ENCODE peak calls at places on chromosomes 5 and 9, in five cellular contexts. Q is H9, L is Karpas-422, J is neuronal stem cell, P is neural progenitor cell. I is an unnamed sample.

GRCh38 chr5:130874861-130875419 is 290.1 kb downstream of the HINT1 start:
- DNase-seq in Q (no peak), L (no peak), J (no peak), P (no peak), I (no peak)

GRCh38 chr9:6634441-6634840 is 11.1 kb downstream of the GLDC start:
- DNase-seq in Q (no peak), L (no peak), J (no peak), P (no peak), I (no peak)

GRCh38 chr9:69132391-69132790 is 41.7 kb upstream of the TJP2 start:
- DNase-seq in Q (peak; percentile 4), L (no peak), J (no peak), P (no peak), I (no peak)

GRCh38 chr9:126893079-126893478 is 21.5 kb upstream of the RALGPS1 start:
- DNase-seq in Q (no peak), L (peak; percentile 63), J (no peak), P (no peak), I (no peak)

GRCh38 chr9:125561497-125562148 is 145.4 kb downstream of the MAPKAP1 start:
- DNase-seq in Q (no peak), L (peak; percentile 50), J (no peak), P (no peak), I (no peak)

GRCh38 chr5:25056846-25057245 is 412.1 kb upstream of the CDH10 start:
- DNase-seq in Q (no peak), L (no peak), J (no peak), P (no peak), I (no peak)

GRCh38 chr9:123584202-123585176 is 228.5 kb downstream of the CRB2 start:
- DNase-seq in Q (no peak), L (no peak), J (no peak), P (no peak), I (no peak)

GRCh38 chr5:36300927-36301540 is 668 bp downstream of the RANBP3L start:
- DNase-seq in Q (no peak), L (no peak), J (no peak), P (no peak), I (peak; percentile 41)

GRCh38 chr9:134338394-134339182 is 12.3 kb downstream of the RXRA start:
- DNase-seq in Q (no peak), L (no peak), J (no peak), P (no peak), I (no peak)

GRCh38 chr5:112339761-112340160 is 79.3 kb downstream of the EPB41L4A start:
- DNase-seq in Q (no peak), L (no peak), J (no peak), P (no peak), I (no peak)

GRCh38 chr9:3931996-3932906 is 367.6 kb downstream of the GLIS3 start:
- DNase-seq in Q (no peak), L (no peak), J (no peak), P (no peak), I (no peak)

GRCh38 chr5:102807878-102808502 is 52.9 kb downstream of the PAM start:
- DNase-seq in Q (peak; percentile 45), L (no peak), J (peak; percentile 15), P (peak; percentile 47), I (peak; percentile 47)

GRCh38 chr5:155883966-155884555 is 442.9 kb upstream of the SGCD start:
- DNase-seq in Q (no peak), L (no peak), J (peak; percentile 51), P (peak; percentile 86), I (no peak)

GRCh38 chr9:135765416-135765815 is 63.4 kb downstream of the KCNT1 start:
- DNase-seq in Q (no peak), L (no peak), J (no peak), P (no peak), I (no peak)

GRCh38 chr5:73115399-73116051 is 4.8 kb upstream of the TMEM171 start:
- DNase-seq in Q (no peak), L (no peak), J (no peak), P (no peak), I (peak; percentile 86)

GRCh38 chr5:142426129-142426641 is 101.4 kb upstream of the SPRY4 start:
- DNase-seq in Q (no peak), L (no peak), J (no peak), P (no peak), I (peak; percentile 40)

GRCh38 chr9:116943970-116944369 is 256.9 kb downstream of the TRIM32 start:
- DNase-seq in Q (no peak), L (peak; percentile 84), J (no peak), P (no peak), I (no peak)

GRCh38 chr9:116144038-116144437 is 9.6 kb upstream of the PAPPA start:
- DNase-seq in Q (no peak), L (no peak), J (no peak), P (no peak), I (peak; percentile 39)

GRCh38 chr9:107118873-107119272 is 164.2 kb upstream of the RAD23B start:
- DNase-seq in Q (no peak), L (no peak), J (no peak), P (no peak), I (no peak)

GRCh38 chr9:31799953-31800609 is 584.4 kb upstream of the ACO1 start:
- DNase-seq in Q (peak; percentile 50), L (no peak), J (peak; percentile 52), P (peak; percentile 65), I (peak; percentile 11)

GRCh38 chr5:73452215-73452614 is 3.6 kb upstream of the FOXD1 start:
- DNase-seq in Q (no peak), L (no peak), J (no peak), P (no peak), I (no peak)

GRCh38 chr5:14258840-14259239 is 115.7 kb downstream of the TRIO start:
- DNase-seq in Q (peak; percentile 78), L (no peak), J (peak; percentile 33), P (peak; percentile 72), I (peak; percentile 47)

GRCh38 chr9:34574632-34575031 is 14.9 kb downstream of the CNTFR start:
- DNase-seq in Q (no peak), L (no peak), J (no peak), P (no peak), I (no peak)

GRCh38 chr5:153883829-153884228 is 154.9 kb downstream of the FAM114A2 start:
- DNase-seq in Q (no peak), L (no peak), J (no peak), P (peak; percentile 65), I (peak; percentile 19)

GRCh38 chr5:174560861-174561260 is 163.5 kb upstream of the MSX2 start:
- DNase-seq in Q (no peak), L (no peak), J (no peak), P (no peak), I (peak; percentile 78)

DNA sequence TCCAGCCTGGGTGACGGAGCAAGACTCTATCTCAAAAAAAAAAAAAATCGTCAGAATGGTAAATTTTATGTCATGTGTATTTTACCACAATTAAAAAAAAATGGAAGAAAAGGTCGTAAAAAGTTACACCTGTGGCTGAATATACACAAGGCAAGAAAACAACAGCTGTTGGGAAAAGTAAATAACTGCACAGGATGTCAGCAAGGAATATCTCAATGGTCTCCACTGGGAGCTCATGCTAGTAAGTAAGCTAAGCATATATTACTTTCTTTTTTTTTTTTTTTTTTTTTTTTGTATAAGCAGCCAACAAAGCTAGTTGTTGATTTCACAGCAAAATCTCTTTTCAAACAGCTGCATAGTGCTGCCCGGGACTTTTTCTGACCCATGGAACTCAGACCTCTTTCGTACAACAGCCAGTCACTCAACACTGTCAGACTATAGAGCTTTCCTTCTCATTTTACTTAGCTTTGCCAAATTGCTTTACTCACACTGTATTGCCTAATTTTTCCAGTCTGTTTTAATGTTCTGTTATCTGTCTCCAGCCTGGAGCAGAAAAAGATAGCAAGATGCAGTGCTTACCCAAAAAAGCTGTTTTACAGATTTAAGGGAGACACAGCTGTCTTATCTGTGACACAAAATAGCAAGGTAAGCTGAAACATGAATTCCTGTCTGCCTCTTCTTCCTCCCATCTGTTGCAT is 175.9 kb downstream of the ENC1 start:
- DNase-seq in Q (no peak), L (no peak), J (no peak), P (no peak), I (peak; percentile 35)
- H3K27ac ChIP-seq in Q (no peak overlapping the region), L (no peak overlapping the region), J (no peak overlapping the region), P (no peak overlapping the region), I (no peak overlapping the region)

DNA sequence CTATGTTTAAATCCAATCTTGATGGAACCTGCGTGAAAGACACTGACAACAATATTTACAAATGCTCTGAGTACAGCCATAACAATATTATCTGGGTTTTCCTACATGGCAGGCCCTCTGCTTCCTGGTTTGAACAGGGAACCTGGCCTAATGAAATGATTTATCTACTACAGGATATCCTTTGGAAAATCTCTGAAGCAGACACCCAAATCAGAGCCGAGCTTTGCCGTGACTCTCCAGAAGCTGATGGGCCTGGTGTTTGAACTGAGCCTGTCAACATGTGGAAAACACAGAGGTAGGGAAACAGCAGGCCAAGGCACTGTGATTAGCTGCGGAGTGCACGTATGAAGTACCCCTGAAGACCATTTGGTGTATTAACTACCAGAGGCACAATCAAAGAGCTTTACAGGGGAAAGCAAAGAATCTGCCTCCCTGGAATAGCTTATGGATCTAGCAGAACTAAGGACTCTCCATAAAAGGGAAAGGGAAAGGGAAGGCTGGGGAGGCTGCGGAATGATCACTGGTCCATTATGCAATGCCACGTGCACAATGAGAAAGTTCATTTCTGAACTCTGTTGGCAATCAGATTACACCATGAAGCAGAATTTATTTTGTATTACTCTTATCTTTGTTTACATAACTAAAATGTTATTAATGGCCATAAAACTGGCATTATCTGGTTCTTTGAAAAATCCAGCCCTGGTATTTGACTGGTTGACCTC is 321.9 kb downstream of the EBF1 start:
- DNase-seq in Q (no peak), L (no peak), J (no peak), P (no peak), I (peak; percentile 64)
- H2AFZ ChIP-seq in Q (no peak overlapping the region), L (no peak overlapping the region), J (no peak overlapping the region), P (no peak overlapping the region), I (no peak overlapping the region)

GRCh38 chr5:80192507-80193241 is 63.2 kb downstream of the SERINC5 start:
- DNase-seq in Q (no peak), L (no peak), J (no peak), P (peak; percentile 39), I (no peak)

GRCh38 chr5:80191991-80192398 is 63.9 kb downstream of the SERINC5 start:
- DNase-seq in Q (peak; percentile 81), L (no peak), J (no peak), P (peak; percentile 67), I (peak; percentile 30)

GRCh38 chr5:80194470-80194869 is 61.4 kb downstream of the SERINC5 start:
- DNase-seq in Q (no peak), L (no peak), J (no peak), P (no peak), I (no peak)

GRCh38 chr5:80191397-80191796 is 64.5 kb downstream of the SERINC5 start:
- DNase-seq in Q (no peak), L (no peak), J (no peak), P (no peak), I (no peak)

DNA sequence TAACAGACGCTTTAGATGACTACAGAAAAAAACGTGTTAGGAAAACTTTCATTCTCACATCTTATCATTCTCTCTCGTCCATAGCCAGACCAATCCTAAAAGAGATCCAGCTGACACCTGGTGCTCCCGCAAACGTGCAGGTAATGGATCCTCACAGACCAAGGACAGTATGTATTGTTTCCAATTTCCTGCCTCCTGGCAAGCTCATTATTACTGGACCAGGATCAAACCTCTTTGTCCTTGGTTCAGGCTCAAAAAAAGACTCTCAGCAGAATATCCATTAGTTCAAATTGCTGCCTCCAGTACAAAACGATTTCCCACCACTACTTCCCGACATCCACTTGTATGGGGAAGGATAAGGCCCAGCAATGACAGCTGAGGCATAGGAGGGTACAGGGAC is 62.4 kb downstream of the SERINC5 start:
- DNase-seq in Q (no peak), L (no peak), J (no peak), P (peak; percentile 77), I (no peak)
- H3K4me1 ChIP-seq in Q (peaks cover 29% of the 10 kb centered on the region), L (no peaks in the 10 kb centered on the region), J (peaks cover 37% of the 10 kb centered on the region), P (peaks cover 66% of the 10 kb centered on the region), I (peaks cover 7% of the 10 kb centered on the region)

GRCh38 chr9:92332577-92333287 is 7.0 kb downstream of the CENPP start:
- DNase-seq in Q (no peak), L (no peak), J (no peak), P (no peak), I (peak; percentile 37)
- H3K27ac ChIP-seq in Q (no peak overlapping the region), L (no peak overlapping the region), J (no peak overlapping the region), P (no peak overlapping the region), I (no peak overlapping the region)

GRCh38 chr9:93061791-93062299 is 3.3 kb downstream of the SUSD3 start:
- DNase-seq in Q (peak; percentile 65), L (no peak), J (no peak), P (peak; percentile 58), I (no peak)
- H2AFZ ChIP-seq in Q (no peak overlapping the region), L (no peak overlapping the region), J (no peak overlapping the region), P (no peak overlapping the region), I (no peak overlapping the region)